ENCODE peak calls at places on chromosomes 16 and 17, in five cellular contexts. R is CD4-positive, CD25-positive, alpha-beta regulatory T cell; L is SJSA1; S is CD8-positive, alpha-beta T cell; U is MM.1S. B is an unnamed sample.

GRCh38 chr16:57867000-57867561 is 64.8 kb upstream of the KIFC3 start:
- DNase-seq in R (no peak), L (no peak), S (no peak), U (no peak), B (no peak)

GRCh38 chr16:59878479-59878878 is 1144.4 kb upstream of the GOT2 start:
- DNase-seq in R (no peak), L (no peak), S (no peak), U (no peak), B (no peak)

GRCh38 chr17:38571833-38572274 is 33.9 kb downstream of the SRCIN1 start:
- DNase-seq in R (no peak), L (no peak), S (no peak), U (no peak), B (no peak)

GRCh38 chr17:2711608-2712299 is at the start of gene CLUH:
- DNase-seq in R (peak), L (peak), S (peak), U (peak), B (peak)

GRCh38 chr16:29705030-29705429 is 26.1 kb downstream of the QPRT start:
- DNase-seq in R (no peak), L (no peak), S (no peak), U (no peak), B (no peak)

GRCh38 chr16:81522141-81522701 is 77.6 kb downstream of the CMIP start:
- DNase-seq in R (peak), L (no peak), S (no peak), U (no peak), B (no peak)

GRCh38 chr16:89407282-89407924 is 83.0 kb downstream of the ANKRD11 start:
- DNase-seq in R (no peak), L (no peak), S (no peak), U (no peak), B (peak)

GRCh38 chr16:21156767-21157467 is 1.6 kb upstream of the LDAF1 start:
- DNase-seq in R (no peak), L (peak), S (no peak), U (peak), B (peak)

GRCh38 chr16:20803192-20803560 is 3.1 kb downstream of the ERI2 start:
- DNase-seq in R (no peak), L (no peak), S (no peak), U (no peak), B (no peak)

GRCh38 chr17:18997650-18998196 is 6.8 kb downstream of the FAM83G start:
- DNase-seq in R (no peak), L (no peak), S (no peak), U (no peak), B (no peak)

GRCh38 chr17:37299257-37299985 is 76.4 kb upstream of the C17orf78 start:
- DNase-seq in R (no peak), L (no peak), S (no peak), U (no peak), B (no peak)
- H3K4me3 ChIP-seq in R (no peak), L (no peak), S (no peak), U (no peak), B (no peak)

GRCh38 chr17:4785311-4786110 is 653 bp downstream of the VMO1 start:
- DNase-seq in R (no peak), L (no peak), S (no peak), U (no peak), B (no peak)
- H3K4me3 ChIP-seq in R (no peak), L (no peak), S (no peak), U (no peak), B (no peak)

DNA sequence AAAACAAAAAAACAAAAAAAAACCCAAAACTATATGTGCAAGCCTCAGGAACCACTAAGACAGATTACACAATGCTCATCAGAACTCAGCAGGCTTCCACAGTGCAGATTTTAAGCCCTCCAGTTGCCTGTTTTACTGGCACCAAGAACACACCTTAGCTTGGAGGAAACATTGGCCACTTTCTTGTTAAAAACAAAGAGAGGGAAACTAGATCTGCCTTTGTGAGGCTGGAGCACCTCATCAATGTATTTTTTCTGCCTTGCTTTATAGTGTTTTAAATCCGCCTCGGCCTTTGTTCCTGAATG is 343.8 kb downstream of the WWOX start:
- DNase-seq in R (no peak), L (no peak), S (no peak), U (no peak), B (no peak)
- H3K4me3 ChIP-seq in R (no peak), L (no peak), S (no peak), U (no peak), B (no peak)

DNA sequence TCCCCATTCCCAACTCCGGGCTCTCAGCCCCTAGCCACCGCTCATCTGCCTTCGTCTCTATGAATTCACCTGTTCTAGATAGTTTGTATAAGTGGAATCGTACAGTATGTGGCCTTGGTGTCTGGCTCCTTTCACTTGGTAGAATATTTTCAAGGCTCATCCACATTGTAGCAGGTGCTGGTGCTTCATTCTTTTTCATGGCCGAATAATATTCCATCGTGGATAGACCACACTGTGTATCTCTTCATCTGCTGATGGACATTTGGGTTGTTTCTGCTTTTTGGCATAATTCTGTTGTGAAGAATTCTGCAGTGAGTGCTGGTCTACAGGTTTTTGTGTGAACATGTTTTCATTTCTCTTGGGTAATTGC is 324.2 kb downstream of the SEC14L1 start:
- DNase-seq in R (no peak), L (no peak), S (no peak), U (no peak), B (no peak)
- H3K4me3 ChIP-seq in R (peak), L (no peak), S (peak), U (peak), B (peak)

DNA sequence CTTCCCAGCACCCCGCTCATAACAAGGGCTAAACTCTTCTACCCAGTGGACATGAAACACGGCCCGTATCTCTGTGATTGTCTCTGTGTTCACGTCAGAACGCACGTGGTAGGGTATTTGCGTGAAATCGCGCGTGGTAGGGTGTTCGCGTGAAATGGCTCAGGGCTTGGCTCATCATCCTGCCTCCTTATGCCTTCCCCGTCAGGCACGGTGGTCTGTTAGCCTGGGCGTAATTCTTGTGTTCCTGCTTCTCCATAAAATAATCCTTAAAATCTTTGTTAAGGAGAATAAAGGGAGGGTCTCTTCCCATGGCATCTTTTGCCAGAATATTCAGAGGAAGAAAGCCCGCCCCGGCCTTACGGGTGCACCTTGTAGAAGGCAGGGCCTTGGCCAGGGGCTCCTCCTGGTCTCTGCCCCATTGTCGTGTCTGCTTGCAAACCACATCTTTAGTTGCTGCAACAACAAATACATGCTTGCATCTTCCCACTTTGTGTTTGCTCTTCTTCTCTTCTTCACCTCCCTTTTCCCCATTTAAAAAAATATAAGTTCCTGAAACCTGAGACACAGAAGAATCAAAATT is 116.7 kb upstream of the CHMP6 start:
- DNase-seq in R (no peak), L (no peak), S (no peak), U (no peak), B (no peak)
- H3K4me3 ChIP-seq in R (no peak), L (no peak), S (no peak), U (no peak), B (no peak)

DNA sequence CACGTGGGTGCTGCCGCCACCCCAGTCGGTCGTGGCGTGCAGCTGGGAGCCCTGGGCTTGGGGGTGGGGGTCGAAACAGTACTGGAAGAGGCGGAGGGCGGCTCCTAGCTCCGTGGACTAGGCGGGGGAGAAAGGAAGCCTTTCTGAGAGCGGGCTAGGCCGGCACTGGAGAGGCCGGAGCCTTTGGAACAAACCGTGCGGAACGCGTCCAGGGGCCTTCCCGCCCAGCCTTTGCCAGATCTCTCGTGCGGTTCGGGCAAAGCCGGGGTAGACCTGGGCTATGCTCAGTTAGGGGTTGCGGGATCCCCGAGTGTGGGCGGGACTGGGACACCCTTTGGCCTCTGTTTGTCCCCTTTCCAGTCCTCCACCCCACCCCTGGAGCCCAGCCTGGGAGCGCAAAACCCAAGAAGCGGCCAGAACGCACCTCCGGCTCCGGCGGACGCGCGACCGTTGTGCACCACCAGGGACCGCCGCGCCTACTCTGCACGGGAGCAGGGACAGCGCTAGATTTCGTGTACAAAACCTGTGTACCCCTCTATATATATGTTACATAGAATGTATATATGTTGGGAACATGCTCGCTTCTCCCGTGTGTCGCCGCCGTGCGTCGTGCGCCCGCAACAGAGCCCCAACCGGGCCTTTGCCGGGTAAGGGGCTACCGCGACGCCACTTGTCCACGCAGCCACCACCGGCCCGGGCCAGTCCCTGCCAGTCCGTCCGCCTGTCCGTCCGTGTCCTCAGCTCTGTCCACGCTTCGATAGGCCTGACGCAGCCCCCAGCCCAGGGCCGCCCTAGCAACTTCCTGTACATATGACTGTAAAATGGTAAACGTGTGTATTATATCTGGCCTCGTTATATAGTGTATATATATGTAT is 26.2 kb downstream of the SREBF1 start:
- DNase-seq in R (no peak), L (no peak), S (no peak), U (no peak), B (no peak)
- H3K4me3 ChIP-seq in R (no peak), L (no peak), S (no peak), U (no peak), B (no peak)

GRCh38 chr16:87917503-87917902 is 18.8 kb downstream of the CA5A start:
- DNase-seq in R (no peak), L (no peak), S (no peak), U (no peak), B (no peak)

GRCh38 chr16:87921236-87921773 is 15.0 kb downstream of the CA5A start:
- DNase-seq in R (no peak), L (no peak), S (no peak), U (no peak), B (no peak)

GRCh38 chr16:87918866-87919680 is 17.3 kb downstream of the CA5A start:
- DNase-seq in R (no peak), L (no peak), S (no peak), U (no peak), B (no peak)

GRCh38 chr16:87919681-87919994 is 16.7 kb downstream of the CA5A start:
- DNase-seq in R (no peak), L (no peak), S (no peak), U (no peak), B (no peak)

GRCh38 chr16:87918314-87918713 is 18.0 kb downstream of the CA5A start:
- DNase-seq in R (no peak), L (no peak), S (no peak), U (no peak), B (no peak)
- H3K4me3 ChIP-seq in R (no peak), L (no peak), S (no peak), U (peak), B (no peak)

GRCh38 chr17:58365185-58365979 is 13.4 kb upstream of the SUPT4H1 start:
- DNase-seq in R (no peak), L (no peak), S (no peak), U (no peak), B (no peak)
- H3K4me3 ChIP-seq in R (no peak), L (no peak), S (no peak), U (no peak), B (no peak)

GRCh38 chr16:73301984-73302383 is 254.1 kb upstream of the ZFHX3 start:
- DNase-seq in R (no peak), L (no peak), S (no peak), U (no peak), B (no peak)

GRCh38 chr16:73302942-73303341 is 255.0 kb upstream of the ZFHX3 start:
- DNase-seq in R (no peak), L (no peak), S (no peak), U (no peak), B (no peak)

GRCh38 chr16:73299349-73299748 is 251.4 kb upstream of the ZFHX3 start:
- DNase-seq in R (no peak), L (no peak), S (no peak), U (no peak), B (no peak)

GRCh38 chr16:73304008-73304814 is 256.3 kb upstream of the ZFHX3 start:
- DNase-seq in R (no peak), L (no peak), S (no peak), U (no peak), B (no peak)

GRCh38 chr16:73298562-73298961 is 250.6 kb upstream of the ZFHX3 start:
- DNase-seq in R (no peak), L (peak), S (no peak), U (peak), B (no peak)
- H3K4me3 ChIP-seq in R (no peak), L (no peak), S (no peak), U (no peak), B (no peak)